ENCODE peak calls at places on chromosomes 2 and 18, in ten cellular contexts. O, Q, U, R, K, N, I, M, C and D are unnamed samples.

GRCh38 chr2:203951366-203951902 is 14.9 kb downstream of the ICOS start:
- DNase-seq in U (peak), M (no peak), O (no peak), R (no peak), K (no peak), C (no peak), I (no peak), Q (no peak), N (no peak), D (no peak)

GRCh38 chr18:63346031-63346430 is 21.0 kb downstream of the KDSR start:
- DNase-seq in O (no peak), K (peak), I (no peak), Q (no peak), N (no peak), R (peak), M (peak), U (no peak), C (no peak), D (peak)

GRCh38 chr18:10416020-10416419 is 38.4 kb upstream of the APCDD1 start:
- DNase-seq in Q (no peak), N (no peak), C (no peak), M (no peak), I (no peak), R (no peak), O (no peak), U (no peak), K (no peak), D (no peak)

GRCh38 chr18:659597-659996 is 2.1 kb downstream of the TYMS start:
- DNase-seq in Q (no peak), I (no peak), U (no peak), O (no peak), M (no peak), R (no peak), C (no peak), N (no peak), K (no peak), D (no peak)

GRCh38 chr2:71907503-71907902 is 240.2 kb downstream of the CYP26B1 start:
- DNase-seq in R (no peak), Q (peak), O (no peak), K (no peak), M (no peak), N (no peak), C (no peak), I (no peak), U (no peak), D (no peak)

GRCh38 chr2:120821446-120822160 is 85.9 kb downstream of the GLI2 start:
- DNase-seq in C (no peak), R (no peak), N (no peak), O (no peak), U (no peak), M (no peak), Q (no peak), K (no peak), I (no peak), D (no peak)

GRCh38 chr2:169977510-169977909 is 150.3 kb downstream of the UBR3 start:
- DNase-seq in N (no peak), C (no peak), O (no peak), R (no peak), U (no peak), Q (no peak), I (no peak), K (no peak), M (no peak), D (no peak)

GRCh38 chr2:47654790-47655562 is 128.0 kb upstream of the MSH6 start:
- DNase-seq in Q (no peak), U (peak), R (peak), C (peak), O (no peak), M (no peak), K (no peak), I (no peak), N (no peak), D (no peak)

GRCh38 chr18:13437034-13437433 is 218.5 kb downstream of the LDLRAD4 start:
- DNase-seq in I (peak), U (no peak), N (no peak), R (no peak), K (no peak), O (no peak), C (no peak), Q (no peak), M (no peak), D (no peak)

GRCh38 chr2:39697480-39697879 is 31.8 kb downstream of the TMEM178A start:
- DNase-seq in K (no peak), U (no peak), O (no peak), I (peak), N (no peak), Q (no peak), R (peak), C (no peak), M (peak), D (no peak)

GRCh38 chr18:7824970-7825369 is 257.9 kb downstream of the PTPRM start:
- DNase-seq in I (no peak), M (peak), O (no peak), N (no peak), C (no peak), U (no peak), R (peak), K (no peak), Q (peak), D (peak)

GRCh38 chr18:213505-213904 is 54.3 kb downstream of the THOC1 start:
- DNase-seq in C (no peak), O (no peak), R (no peak), N (no peak), I (no peak), M (no peak), K (no peak), U (no peak), Q (no peak), D (no peak)

GRCh38 chr2:127563458-127564428 is 28.3 kb downstream of the MYO7B start:
- DNase-seq in K (no peak), U (peak), R (no peak), Q (no peak), M (no peak), I (no peak), N (no peak), O (no peak), C (no peak), D (no peak)

GRCh38 chr2:44789446-44789845 is 152.1 kb upstream of the SIX3 start:
- DNase-seq in C (no peak), R (no peak), I (no peak), K (no peak), U (no peak), N (no peak), O (no peak), M (no peak), Q (no peak), D (no peak)

GRCh38 chr2:11406492-11407381 is 59.2 kb downstream of the E2F6 start:
- DNase-seq in R (no peak), M (no peak), Q (peak), O (peak), U (no peak), N (no peak), C (no peak), K (peak), I (peak), D (peak)

GRCh38 chr2:234368861-234369261 is 128.0 kb downstream of the ARL4C start:
- DNase-seq in K (no peak), I (peak), U (no peak), M (no peak), O (no peak), N (no peak), Q (peak), C (peak), R (peak), D (peak)

DNA sequence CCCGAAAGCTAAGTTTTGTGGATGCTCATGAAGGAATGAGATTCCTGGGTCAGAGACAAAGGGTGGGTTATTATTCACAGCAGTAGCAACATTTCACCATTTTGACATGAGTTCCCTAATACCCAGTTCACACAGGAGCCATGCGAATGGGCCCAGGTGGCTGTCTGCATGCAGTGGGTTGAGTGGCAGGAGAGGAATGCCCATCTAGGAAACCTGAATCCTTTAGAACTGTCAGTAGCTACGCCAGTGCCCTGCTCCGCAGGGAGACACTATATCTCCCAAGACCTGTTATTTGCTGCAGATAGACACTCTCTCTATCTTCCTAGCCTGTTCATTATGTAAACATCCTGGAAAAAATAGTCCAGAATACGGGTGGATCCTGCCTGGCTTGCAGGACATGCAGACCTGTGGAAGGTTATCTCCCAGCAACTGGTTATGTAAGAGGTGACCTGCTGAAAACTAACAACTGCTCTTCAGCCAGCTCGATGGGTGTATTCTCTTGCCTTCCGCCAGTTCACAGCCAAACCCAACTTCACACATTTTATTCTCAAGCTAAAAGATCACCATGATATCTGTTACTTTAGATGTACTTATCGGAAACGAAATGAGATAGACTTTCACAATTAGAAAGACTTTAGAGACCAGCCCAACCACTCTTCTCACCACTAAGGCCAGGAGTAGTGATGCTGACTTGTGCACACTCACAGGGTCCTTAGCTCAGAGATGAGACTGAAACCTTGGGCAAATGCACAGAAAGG is 59.1 kb downstream of the MBP start:
- DNase-seq in U (no peak), Q (no peak), I (no peak), C (no peak), R (no peak), K (no peak), N (no peak), M (no peak), O (no peak), D (no peak)
- H3K4me3 ChIP-seq in U (no peak), Q (no peak), I (no peak), C (no peak), R (no peak), K (no peak), N (no peak), M (no peak), O (no peak), D (no peak)

DNA sequence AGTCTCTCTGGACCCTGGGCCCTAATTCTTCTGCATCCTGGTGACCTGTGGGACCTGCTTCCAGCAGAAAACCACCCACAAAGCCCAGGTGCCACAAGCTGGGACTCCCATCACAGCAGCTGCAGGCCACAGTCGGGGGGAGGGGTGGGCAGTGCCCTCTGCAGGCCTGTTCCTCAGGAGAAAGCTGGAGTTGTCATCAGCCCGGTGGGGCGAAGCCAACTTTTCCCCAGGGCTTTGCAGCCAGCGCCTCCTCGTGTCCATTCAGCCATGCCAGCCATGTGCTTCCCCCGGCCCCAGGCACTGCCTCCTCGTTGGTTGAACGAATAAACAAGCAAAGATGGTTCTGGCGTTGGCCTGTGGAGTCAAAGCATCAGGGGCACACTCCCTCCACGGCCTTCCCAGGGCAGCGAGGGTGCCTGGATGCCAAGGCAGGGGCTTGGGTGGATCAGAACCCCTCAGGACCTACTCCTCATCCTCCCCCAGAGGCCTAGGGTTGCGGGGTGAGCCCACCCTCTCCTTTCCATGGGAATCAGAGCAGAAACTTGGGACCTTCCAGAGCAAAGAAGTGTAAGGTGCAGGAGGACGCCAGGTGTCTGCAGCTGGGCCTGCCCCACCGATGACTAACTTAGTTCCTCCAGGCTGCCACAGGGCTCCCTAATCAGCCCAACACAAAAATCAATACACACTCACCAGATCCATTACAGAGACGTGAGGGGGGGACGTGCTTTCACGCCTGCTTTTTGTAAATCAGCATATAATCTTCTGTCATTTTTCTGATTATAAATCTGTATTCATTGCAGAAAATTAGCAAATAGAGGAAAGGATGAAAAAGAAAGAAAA is 75.7 kb upstream of the RAB6C start:
- DNase-seq in N (no peak), U (no peak), K (no peak), O (peak), M (no peak), Q (no peak), R (peak), C (peak), I (no peak), D (no peak)
- TF ChIP-seq CTCF in N (no peak), U (peak), K (no peak), O (peak), M (no peak), Q (no peak), R (no peak), C (peak), I (no peak), D (no peak)

GRCh38 chr2:233082222-233082933 is 22.2 kb downstream of the INPP5D start:
- DNase-seq in Q (no peak), U (peak), O (no peak), I (no peak), N (no peak), C (no peak), M (no peak), R (no peak), K (no peak), D (no peak)
- H3K4me3 ChIP-seq in Q (no peak), U (peak), O (no peak), I (no peak), N (no peak), C (no peak), M (no peak), R (no peak), K (no peak), D (no peak)

GRCh38 chr2:68193774-68194372 is 36.2 kb downstream of the PNO1 start:
- DNase-seq in N (no peak), U (no peak), Q (peak), M (no peak), I (peak), R (no peak), C (no peak), K (no peak), O (no peak), D (peak)

GRCh38 chr2:68200157-68200787 is 42.6 kb downstream of the PNO1 start:
- DNase-seq in O (no peak), I (no peak), M (no peak), U (no peak), C (no peak), Q (peak), N (no peak), R (no peak), K (no peak), D (no peak)

GRCh38 chr2:68193144-68193543 is 35.5 kb downstream of the PNO1 start:
- DNase-seq in M (no peak), R (no peak), C (no peak), I (peak), K (no peak), Q (peak), N (no peak), U (no peak), O (peak), D (no peak)

GRCh38 chr2:68195096-68195495 is 37.4 kb downstream of the PNO1 start:
- DNase-seq in Q (no peak), M (no peak), C (no peak), R (no peak), I (peak), O (peak), K (peak), U (no peak), N (no peak), D (peak)

DNA sequence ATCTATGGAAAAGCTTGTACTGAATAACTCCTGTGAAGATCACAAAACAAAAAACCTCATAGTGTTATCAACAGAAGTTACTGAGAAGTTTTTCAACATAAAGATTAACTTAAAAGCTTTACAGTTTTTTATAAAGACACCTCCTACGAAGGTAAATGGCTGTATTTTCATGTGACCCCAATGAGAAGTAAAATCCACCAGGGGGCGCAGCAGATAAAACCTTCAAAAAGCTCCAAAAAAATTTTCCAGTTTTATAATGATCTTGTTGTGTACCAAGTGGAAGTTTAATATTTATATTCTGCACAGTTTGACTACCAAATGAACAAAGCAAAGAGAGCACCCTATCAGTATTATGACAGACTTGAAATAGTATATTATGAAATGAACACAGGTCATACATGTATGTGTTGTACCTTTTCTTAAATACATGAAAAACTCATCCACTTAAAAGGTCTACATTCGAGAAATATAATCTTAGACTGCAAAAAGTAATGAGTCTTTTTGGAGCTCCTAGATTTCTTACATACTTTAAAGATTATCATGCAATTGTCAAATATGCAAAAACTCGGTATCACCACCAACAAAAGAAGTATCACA is 38.5 kb downstream of the PNO1 start:
- DNase-seq in N (no peak), U (no peak), Q (peak), O (peak), I (peak), R (no peak), M (no peak), K (no peak), C (peak), D (peak)
- TF ChIP-seq CTCF in N (peak), U (peak), Q (peak), O (no peak), I (peak), R (peak), M (peak), K (no peak), C (peak), D (peak)

GRCh38 chr2:161136696-161137324 is 23.4 kb upstream of the TANK start:
- DNase-seq in R (no peak), I (peak), U (peak), N (no peak), K (no peak), O (peak), C (no peak), M (no peak), Q (peak), D (peak)
- H3K4me3 ChIP-seq in R (no peak), I (no peak), U (peak), N (no peak), K (no peak), O (no peak), C (no peak), M (no peak), Q (no peak), D (no peak)

DNA sequence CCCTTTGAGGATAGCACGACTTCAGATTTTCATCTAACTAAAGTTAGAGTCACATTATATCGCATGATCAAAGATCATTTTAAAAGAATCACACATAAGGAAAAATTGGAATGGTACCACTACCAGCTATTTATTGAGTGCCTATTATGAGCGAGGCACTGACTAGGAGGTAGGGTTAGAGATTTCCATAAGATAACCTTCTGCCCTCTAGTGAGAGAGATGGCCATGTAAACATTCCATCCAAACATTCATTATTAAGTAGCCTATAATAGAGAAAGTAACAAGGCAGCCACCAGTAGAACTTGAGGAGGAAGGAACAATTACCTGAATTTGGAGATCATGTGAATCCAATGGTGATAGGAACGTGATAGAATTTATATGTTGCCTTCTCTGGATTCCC is 25.4 kb upstream of the GLS start:
- DNase-seq in U (no peak), C (no peak), O (no peak), M (no peak), I (no peak), N (no peak), Q (no peak), K (no peak), R (no peak), D (no peak)
- TF ChIP-seq CTCF in U (no peak), C (no peak), O (no peak), M (no peak), I (no peak), N (no peak), Q (no peak), K (no peak), R (no peak), D (no peak)